ENCODE peak calls at places on chromosomes 6 and 20, in four cellular contexts. F is right cardiac atrium, K is lower lobe of right lung, O is colonic mucosa. I is an unnamed sample.

GRCh38 chr6:25481267-25481666 is 170.7 kb upstream of the SCGN start:
- DNase-seq in F (no peak), K (no peak), O (no peak), I (no peak)

GRCh38 chr6:127317275-127318128 is 25.9 kb downstream of the ECHDC1 start:
- DNase-seq in F (no peak), K (no peak), O (no peak), I (no peak)

GRCh38 chr20:313948-314347 is 11.4 kb upstream of the SOX12 start:
- DNase-seq in F (no peak), K (no peak), O (no peak), I (no peak)

GRCh38 chr6:160042788-160043301 is 74.0 kb downstream of the IGF2R start:
- DNase-seq in F (no peak), K (no peak), O (no peak), I (no peak)

GRCh38 chr20:62924567-62925419 is 1.5 kb downstream of the DIDO1 start:
- DNase-seq in F (no peak), K (peak; percentile 38), O (peak; percentile 56), I (no peak)

GRCh38 chr6:130826442-130827246 is 562 bp upstream of the SMLR1 start:
- DNase-seq in F (no peak), K (no peak), O (no peak), I (no peak)

GRCh38 chr6:70385931-70386330 is 27.4 kb upstream of the FAM135A start:
- DNase-seq in F (no peak), K (no peak), O (no peak), I (no peak)

GRCh38 chr20:13684566-13685222 is 46.0 kb upstream of the TASP1 start:
- DNase-seq in F (no peak), K (no peak), O (no peak), I (no peak)

GRCh38 chr6:9482030-9482731 is 932.7 kb downstream of the TFAP2A start:
- DNase-seq in F (no peak), K (no peak), O (no peak), I (no peak)

GRCh38 chr6:7389162-7389450 is 436 bp downstream of the CAGE1 start:
- DNase-seq in F (no peak), K (no peak), O (no peak), I (peak; percentile 57)

GRCh38 chr20:49297605-49298530 is 20.0 kb upstream of the ZNFX1 start:
- DNase-seq in F (no peak), K (peak; percentile 53), O (no peak), I (peak; percentile 45)

GRCh38 chr6:30990422-30991086 is 7.0 kb downstream of the MUC21 start:
- DNase-seq in F (no peak), K (no peak), O (no peak), I (no peak)

GRCh38 chr6:100538086-100538485 is 73.4 kb upstream of the SIM1 start:
- DNase-seq in F (no peak), K (no peak), O (no peak), I (no peak)

GRCh38 chr20:47792021-47792618 is 6.8 kb upstream of the SULF2 start:
- DNase-seq in F (peak; percentile 81), K (peak; percentile 20), O (no peak), I (peak; percentile 96)

GRCh38 chr6:48628316-48628715 is 517.3 kb upstream of the PTCHD4 start:
- DNase-seq in F (no peak), K (no peak), O (no peak), I (no peak)

GRCh38 chr6:160082627-160083026 is 39.0 kb upstream of the SLC22A1 start:
- DNase-seq in F (no peak), K (no peak), O (no peak), I (no peak)

GRCh38 chr20:41137412-41138216 is at the start of gene PLCG1:
- DNase-seq in F (peak; percentile 81), K (peak; percentile 86), O (peak; percentile 81), I (peak; percentile 90)

GRCh38 chr6:132063204-132063603 is 112.0 kb upstream of the CCN2 start:
- DNase-seq in F (no peak), K (no peak), O (no peak), I (no peak)

GRCh38 chr20:15654208-15654649 is 919.0 kb downstream of the KIF16B start:
- DNase-seq in F (no peak), K (no peak), O (peak; percentile 54), I (no peak)

GRCh38 chr6:36383608-36384007 is 3.9 kb downstream of the ETV7 start:
- DNase-seq in F (no peak), K (no peak), O (no peak), I (no peak)

GRCh38 chr20:49915380-49916145 is at the start of gene SPATA2:
- DNase-seq in F (peak; percentile 98), K (peak; percentile 98), O (peak; percentile 96), I (peak; percentile 97)

GRCh38 chr20:38132910-38133501 is 32.1 kb downstream of the TGM2 start:
- DNase-seq in F (no peak), K (peak; percentile 7), O (no peak), I (peak; percentile 56)

GRCh38 chr6:167317172-167317571 is 7.7 kb upstream of the TTLL2 start:
- DNase-seq in F (no peak), K (no peak), O (no peak), I (no peak)

GRCh38 chr6:52285174-52286068 is 879 bp upstream of the MCM3 start:
- DNase-seq in F (no peak), K (no peak), O (no peak), I (no peak)

GRCh38 chr6:165794179-165794601 is 131.1 kb upstream of the PDE10A start:
- DNase-seq in F (no peak), K (no peak), O (no peak), I (no peak)

GRCh38 chr20:3727333-3728035 is 5.0 kb upstream of the HSPA12B start:
- DNase-seq in F (no peak), K (no peak), O (no peak), I (no peak)

GRCh38 chr20:50270569-50270968 is 79.9 kb downstream of the CEBPB start:
- DNase-seq in F (no peak), K (peak; percentile 76), O (no peak), I (peak; percentile 80)

GRCh38 chr6:97032950-97033349 is 108.4 kb downstream of the KLHL32 start:
- DNase-seq in F (no peak), K (no peak), O (no peak), I (no peak)

DNA sequence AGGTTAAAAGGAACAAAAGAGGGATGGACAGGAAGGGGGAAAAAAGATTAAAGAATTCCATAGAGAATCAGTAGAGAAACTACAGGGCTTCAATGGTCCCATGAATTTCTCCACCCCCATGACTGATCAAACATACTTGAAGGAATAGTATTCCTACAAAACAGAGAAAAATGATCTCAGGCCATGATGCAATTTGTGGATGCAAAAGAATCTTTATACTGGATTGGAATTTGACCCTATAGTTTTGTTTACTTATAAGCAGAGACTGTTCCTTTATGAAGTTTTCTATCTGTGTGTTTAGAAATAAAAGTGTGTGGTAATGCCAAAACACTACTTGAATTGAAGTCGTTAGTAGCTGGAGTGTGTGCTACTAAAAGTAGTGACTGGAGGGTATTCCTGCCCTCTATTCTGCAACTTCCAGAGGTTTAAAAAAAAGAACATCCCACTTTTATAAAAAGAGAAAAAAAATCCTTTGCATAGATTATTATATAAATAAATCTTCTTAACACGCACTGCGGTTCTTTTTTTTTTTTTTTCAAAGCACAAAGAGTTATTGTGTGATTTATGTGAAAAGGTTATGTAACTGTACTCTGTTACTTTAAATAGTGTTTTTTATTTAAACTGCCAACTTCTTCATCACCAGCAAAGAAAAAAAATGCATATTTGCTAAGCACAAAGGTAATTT is 214.4 kb upstream of the CITED2 start:
- DNase-seq in F (no peak), K (no peak), O (no peak), I (no peak)
- H3K4me1 ChIP-seq in F (peaks cover 3% of the 10 kb centered on the region), K (peaks cover 25% of the 10 kb centered on the region), O (peaks cover 3% of the 10 kb centered on the region), I (peaks cover 29% of the 10 kb centered on the region)

GRCh38 chr6:35037289-35038038 is 103.7 kb downstream of the TCP11 start:
- DNase-seq in F (no peak), K (no peak), O (no peak), I (no peak)
- H3K4me1 ChIP-seq in F (peaks cover 24% of the 10 kb centered on the region), K (peaks cover 64% of the 10 kb centered on the region), O (peaks cover 21% of the 10 kb centered on the region), I (peaks cover 74% of the 10 kb centered on the region)

DNA sequence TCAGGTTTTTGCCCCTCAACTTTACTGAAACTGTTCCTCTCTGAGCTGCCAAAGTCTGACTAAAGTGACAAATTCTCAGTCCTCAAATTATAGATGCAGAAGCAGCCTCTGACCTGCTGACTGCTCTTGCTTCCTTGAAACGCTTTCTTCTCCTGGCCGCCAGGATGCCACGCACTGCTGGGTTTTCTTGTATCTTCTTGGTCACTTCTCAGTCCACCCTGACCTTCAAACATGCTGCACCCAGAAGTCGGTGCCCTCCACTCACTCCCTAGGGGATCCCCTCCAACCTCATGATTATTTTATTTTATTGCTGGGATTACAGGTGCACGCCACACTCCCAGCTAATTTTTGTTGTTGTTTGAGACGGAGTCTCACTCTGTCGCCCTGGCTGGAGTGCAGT is 24.7 kb downstream of the SYNJ2 start:
- DNase-seq in F (no peak), K (peak; percentile 12), O (no peak), I (no peak)
- H3K4me1 ChIP-seq in F (peaks cover 28% of the 10 kb centered on the region), K (peaks cover 48% of the 10 kb centered on the region), O (peaks cover 25% of the 10 kb centered on the region), I (peaks cover 66% of the 10 kb centered on the region)

DNA sequence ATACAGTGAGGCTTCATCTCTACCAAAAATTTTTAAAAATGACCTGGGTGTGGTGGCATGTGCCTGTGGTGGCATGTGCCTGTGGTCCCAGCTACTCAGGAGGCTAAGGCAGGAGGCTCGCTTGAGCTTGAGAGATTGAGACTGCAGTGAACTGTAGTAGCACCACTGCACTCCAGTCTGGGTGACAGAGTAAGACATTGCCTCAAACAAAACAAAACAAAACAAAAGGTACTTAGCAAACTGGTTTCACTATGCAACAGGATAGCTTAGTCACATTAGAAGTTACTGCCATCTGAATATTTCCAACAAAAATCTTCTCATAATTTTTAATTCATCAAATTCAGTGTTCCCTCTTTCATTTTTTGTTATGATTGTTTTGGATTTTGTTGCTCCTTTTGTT is 137.9 kb downstream of the QRSL1 start:
- DNase-seq in F (no peak), K (no peak), O (no peak), I (no peak)
- H3K4me1 ChIP-seq in F (no peaks in the 10 kb centered on the region), K (no peaks in the 10 kb centered on the region), O (no peaks in the 10 kb centered on the region), I (peaks cover 2% of the 10 kb centered on the region)

GRCh38 chr6:13355969-13356368 is 27.6 kb upstream of the TBC1D7 start:
- DNase-seq in F (no peak), K (no peak), O (no peak), I (no peak)
- H3K4me1 ChIP-seq in F (peaks cover 19% of the 10 kb centered on the region), K (peaks cover 44% of the 10 kb centered on the region), O (no peaks in the 10 kb centered on the region), I (no peaks in the 10 kb centered on the region)

DNA sequence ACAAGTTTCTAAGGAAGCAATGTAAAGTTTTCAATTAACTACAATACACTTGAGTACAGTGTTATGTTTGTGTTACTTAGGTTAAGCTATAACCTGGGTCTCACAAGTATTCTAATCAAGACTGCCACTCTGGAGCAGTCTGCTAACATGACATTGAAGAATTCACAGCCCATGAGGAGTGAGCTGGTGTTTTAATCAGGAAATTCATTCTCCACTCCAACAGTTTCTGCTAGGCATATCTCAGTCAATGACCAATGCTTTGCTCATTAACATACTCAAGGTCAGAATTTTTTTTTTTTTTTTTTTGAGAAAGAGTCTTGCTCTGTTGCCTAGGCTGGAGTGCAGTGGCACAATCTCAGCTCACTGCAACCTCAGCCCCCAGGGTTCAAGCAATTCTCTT is 59.6 kb upstream of the SAMHD1 start:
- DNase-seq in F (no peak), K (no peak), O (no peak), I (no peak)
- H3K4me1 ChIP-seq in F (no peaks in the 10 kb centered on the region), K (peaks cover 12% of the 10 kb centered on the region), O (no peaks in the 10 kb centered on the region), I (no peaks in the 10 kb centered on the region)

I was measured in tibial artery.